ENCODE peak calls at places on chromosome 9, in ten cellular contexts. Z, N, Q, U, F, S, G, R, T and K are unnamed samples.

GRCh38 chr9:98637381-98637780 is 71.4 kb downstream of the GABBR2 start:
- DNase-seq in R (no peak), F (no peak), G (no peak), Z (no peak), T (no peak), U (no peak), N (no peak), S (no peak), Q (peak), K (peak)

GRCh38 chr9:93569775-93570174 is 6.6 kb upstream of the PHF2 start:
- DNase-seq in T (no peak), Q (no peak), U (no peak), Z (no peak), F (no peak), G (no peak), N (no peak), R (no peak), S (no peak), K (no peak)

GRCh38 chr9:16316406-16316805 is 554.1 kb downstream of the BNC2 start:
- DNase-seq in G (no peak), U (no peak), Q (no peak), S (no peak), Z (no peak), R (no peak), F (no peak), N (no peak), T (no peak), K (no peak)

GRCh38 chr9:116072046-116072445 is 81.5 kb upstream of the PAPPA start:
- DNase-seq in S (no peak), F (no peak), Z (no peak), T (no peak), Q (no peak), R (no peak), G (no peak), N (no peak), U (no peak), K (no peak)

GRCh38 chr9:113682297-113682771 is 193.8 kb upstream of the ZNF618 start:
- DNase-seq in T (peak), G (peak), U (peak), R (peak), N (peak), Q (peak), S (peak), Z (no peak), F (peak), K (peak)

GRCh38 chr9:125659954-125660353 is 47.1 kb downstream of the MAPKAP1 start:
- DNase-seq in Z (peak), G (peak), F (no peak), U (no peak), T (peak), N (no peak), S (no peak), R (peak), Q (peak), K (peak)

GRCh38 chr9:76438841-76439588 is 20.0 kb upstream of the GCNT1 start:
- DNase-seq in R (peak), U (no peak), Z (no peak), F (no peak), T (no peak), S (no peak), Q (peak), N (no peak), G (no peak), K (no peak)

GRCh38 chr9:78286946-78287388 is 10.0 kb upstream of the PSAT1 start:
- DNase-seq in Z (no peak), R (no peak), G (no peak), F (no peak), Q (no peak), S (no peak), N (no peak), T (no peak), U (no peak), K (no peak)

GRCh38 chr9:87725356-87725899 is 491 bp upstream of the CTSL start:
- DNase-seq in G (no peak), R (no peak), N (no peak), Z (no peak), S (peak), F (no peak), T (peak), Q (peak), U (no peak), K (no peak)

GRCh38 chr9:121910491-121911040 is 182.5 kb downstream of the TTLL11 start:
- DNase-seq in U (no peak), Z (no peak), N (no peak), Q (no peak), R (no peak), G (no peak), F (no peak), S (peak), T (no peak), K (no peak)

GRCh38 chr9:129972816-129973215 is 70.2 kb downstream of the FNBP1 start:
- DNase-seq in S (no peak), Z (no peak), R (no peak), T (no peak), N (no peak), F (no peak), Q (peak), G (no peak), U (no peak), K (no peak)

GRCh38 chr9:110148868-110149267 is 59.1 kb downstream of the C9orf152 start:
- DNase-seq in G (no peak), T (no peak), S (no peak), R (no peak), N (no peak), Z (no peak), F (no peak), U (no peak), Q (no peak), K (no peak)

GRCh38 chr9:34408173-34408572 is 31.5 kb upstream of the MYORG start:
- DNase-seq in F (no peak), T (no peak), U (no peak), Q (no peak), R (no peak), Z (no peak), S (no peak), G (no peak), N (no peak), K (no peak)

GRCh38 chr9:135081264-135081660 is 6.2 kb upstream of the OLFM1 start:
- DNase-seq in S (no peak), T (no peak), G (no peak), F (no peak), U (no peak), Z (no peak), R (no peak), Q (no peak), N (peak), K (no peak)

GRCh38 chr9:99140685-99141314 is 35.9 kb downstream of the TGFBR1 start:
- DNase-seq in S (peak), N (no peak), R (peak), T (peak), G (peak), Z (peak), F (peak), Q (peak), U (peak), K (peak)

DNA sequence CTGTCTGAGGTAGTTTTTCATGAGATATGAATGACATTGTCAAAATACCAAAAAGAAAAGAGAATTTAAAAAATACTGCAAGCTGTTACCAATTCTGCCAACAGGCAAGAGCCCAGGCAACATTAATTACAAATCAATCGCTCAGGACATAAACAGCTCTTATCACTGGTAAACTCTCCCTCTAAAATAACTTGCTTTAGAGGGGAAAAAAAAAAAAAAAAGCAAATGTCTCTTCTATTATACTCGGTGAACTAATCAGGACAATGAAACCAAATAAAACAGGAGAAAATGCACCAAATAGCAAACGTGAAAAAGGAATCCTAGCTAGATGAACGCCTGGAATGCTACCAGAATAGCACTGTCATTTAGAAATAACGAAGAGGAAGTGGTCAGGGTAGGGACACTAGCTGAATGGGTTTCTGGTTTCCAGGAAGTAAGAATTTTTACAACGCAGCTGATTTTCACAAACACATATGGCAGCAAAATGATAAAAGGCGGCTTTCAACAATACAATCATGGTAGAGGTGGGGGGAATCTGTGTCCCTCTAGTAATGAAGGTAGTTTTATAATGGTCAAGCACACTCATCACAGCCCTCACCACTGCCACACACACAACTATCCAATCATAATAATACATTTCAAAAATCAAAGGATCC is 94.9 kb downstream of the DENND1A start:
- DNase-seq in F (no peak), T (peak), Q (peak), Z (no peak), U (no peak), S (peak), R (peak), G (peak), N (no peak), K (peak)
- H3K4me3 ChIP-seq in F (no peak), T (peak), Q (peak), Z (no peak), U (no peak), S (peak), R (no peak), G (no peak), N (peak), K (peak)

GRCh38 chr9:26655166-26655565 is 237.4 kb downstream of the CAAP1 start:
- DNase-seq in F (no peak), S (no peak), Z (no peak), G (no peak), Q (no peak), N (no peak), T (no peak), U (no peak), R (no peak), K (no peak)

GRCh38 chr9:26650325-26650724 is 242.3 kb downstream of the CAAP1 start:
- DNase-seq in F (no peak), Z (no peak), R (no peak), S (no peak), U (no peak), G (no peak), Q (no peak), N (no peak), T (no peak), K (no peak)

GRCh38 chr9:26658476-26658875 is 234.1 kb downstream of the CAAP1 start:
- DNase-seq in G (no peak), F (no peak), U (no peak), R (no peak), S (no peak), Z (no peak), T (no peak), N (no peak), Q (no peak), K (no peak)

GRCh38 chr9:26657958-26658357 is 234.6 kb downstream of the CAAP1 start:
- DNase-seq in R (no peak), F (no peak), T (no peak), S (no peak), N (no peak), Z (no peak), G (no peak), U (no peak), Q (no peak), K (no peak)

DNA sequence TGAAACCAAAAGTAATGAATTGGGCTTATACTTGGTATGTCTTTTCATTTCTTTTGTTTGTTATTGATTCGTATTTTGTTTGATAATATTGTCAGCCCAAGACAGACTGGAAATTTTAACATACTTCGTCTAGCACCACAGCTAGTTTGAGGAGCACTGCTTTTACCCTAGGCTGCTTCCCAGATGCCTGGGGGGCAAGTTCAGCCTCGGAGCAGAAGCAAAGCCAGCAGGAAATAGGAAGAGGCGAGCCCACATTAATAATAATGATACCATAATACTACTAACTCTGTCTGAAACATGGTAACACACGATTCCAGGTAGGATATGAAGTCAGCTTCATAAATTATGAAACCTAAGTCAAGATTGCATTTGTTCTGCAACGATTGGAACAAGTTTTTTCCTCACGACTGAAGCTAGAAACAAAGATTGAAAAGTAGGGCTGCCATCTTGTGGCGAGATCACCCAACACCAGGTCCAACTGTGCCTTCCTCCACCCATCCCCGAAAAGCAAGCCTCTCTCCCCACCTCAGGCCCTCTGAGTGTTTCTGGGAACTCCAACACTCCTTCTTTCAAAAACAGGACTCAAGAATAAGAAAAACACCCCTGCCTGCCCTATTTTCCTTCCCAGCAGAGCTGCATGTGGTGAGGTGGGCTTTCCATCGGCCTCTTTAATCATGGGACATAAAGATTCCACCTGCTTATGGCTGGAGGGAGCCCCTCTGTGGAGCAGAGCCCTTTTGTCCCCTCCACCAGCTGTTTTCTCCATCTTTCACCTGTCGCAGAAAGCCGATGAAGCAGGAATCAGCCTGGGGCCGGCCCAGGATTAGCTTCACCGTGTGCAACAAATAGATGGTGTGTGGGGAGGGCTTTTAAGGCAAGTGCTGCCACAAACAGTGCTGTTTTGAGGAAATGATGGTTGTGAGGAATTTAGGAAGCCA is 236.3 kb downstream of the CAAP1 start:
- DNase-seq in T (peak), R (peak), Z (no peak), F (peak), S (no peak), N (no peak), Q (peak), G (peak), U (no peak), K (no peak)
- TF ChIP-seq CTCF in T (peak), R (peak), Z (peak), F (peak), S (peak), N (no peak), Q (peak), G (peak), U (no peak), K (peak)

GRCh38 chr9:37336150-37336549 is 86.3 kb upstream of the GRHPR start:
- DNase-seq in F (no peak), G (no peak), Q (no peak), R (no peak), U (no peak), S (no peak), N (no peak), Z (no peak), T (no peak), K (no peak)

GRCh38 chr9:37339945-37340344 is 82.6 kb upstream of the GRHPR start:
- DNase-seq in T (no peak), S (no peak), U (no peak), Q (no peak), N (no peak), R (no peak), G (no peak), F (no peak), Z (no peak), K (no peak)

GRCh38 chr9:37335238-37335637 is 87.3 kb upstream of the GRHPR start:
- DNase-seq in U (no peak), S (no peak), N (no peak), T (no peak), Q (no peak), Z (no peak), R (no peak), F (no peak), G (no peak), K (no peak)

GRCh38 chr9:37338218-37338617 is 84.3 kb upstream of the GRHPR start:
- DNase-seq in G (no peak), U (no peak), S (no peak), R (no peak), T (no peak), F (no peak), Z (no peak), N (no peak), Q (no peak), K (no peak)

DNA sequence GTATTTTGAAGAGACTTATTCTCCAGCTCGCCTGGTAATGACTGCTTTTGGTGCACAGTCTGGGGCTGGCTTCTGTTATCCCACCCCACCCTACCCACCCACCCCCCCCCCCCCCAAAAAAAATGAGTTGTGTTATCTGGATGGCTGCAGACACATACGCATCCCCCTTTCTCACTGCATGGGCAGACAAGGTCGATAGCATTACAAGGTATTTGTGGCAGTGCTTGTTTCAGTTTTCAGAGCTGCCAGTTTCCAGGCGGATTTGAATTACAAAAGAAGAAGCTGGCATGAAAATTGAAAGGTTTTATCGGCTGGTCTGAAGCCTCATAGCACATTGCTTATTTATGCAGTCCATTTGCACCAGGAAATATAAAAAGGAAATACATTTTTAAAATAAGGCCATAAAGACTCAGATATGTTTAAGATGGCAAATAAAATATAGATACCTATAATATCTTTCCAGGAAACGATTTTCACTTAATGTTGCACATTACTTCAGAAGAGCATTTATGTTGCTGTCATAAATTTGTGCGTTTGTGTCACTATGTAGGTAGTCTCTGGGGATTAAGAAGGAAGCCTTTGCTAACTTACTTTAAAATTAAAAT is 85.1 kb upstream of the GRHPR start:
- DNase-seq in U (no peak), T (no peak), Z (no peak), Q (no peak), F (no peak), R (peak), N (no peak), G (no peak), S (no peak), K (no peak)
- H3K4me3 ChIP-seq in U (no peak), T (no peak), Z (no peak), Q (no peak), F (no peak), R (peak), N (no peak), G (no peak), S (no peak), K (no peak)

DNA sequence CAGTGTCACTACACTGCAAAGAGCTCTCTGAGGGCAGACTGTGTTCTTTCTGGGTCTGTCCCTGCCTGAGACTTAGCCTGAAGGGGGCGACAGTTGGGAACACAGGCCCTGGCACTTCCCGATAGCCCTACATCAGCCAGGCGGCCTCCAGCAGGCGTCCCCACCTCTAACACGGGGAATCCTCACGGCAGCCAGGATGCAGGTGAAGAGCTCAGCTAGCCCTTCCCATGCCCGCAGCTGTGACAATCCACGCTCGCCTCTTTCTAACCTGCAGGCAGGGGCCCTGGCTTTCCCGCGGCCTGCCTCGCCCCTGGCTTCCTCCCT is 5.9 kb downstream of the MED22 start:
- DNase-seq in Z (no peak), U (no peak), G (no peak), S (no peak), T (no peak), R (no peak), F (no peak), Q (no peak), N (no peak), K (no peak)
- TF ChIP-seq CTCF in Z (no peak), U (no peak), G (peak), S (peak), T (peak), R (no peak), F (no peak), Q (peak), N (no peak), K (peak)

GRCh38 chr9:642014-642413 is 199.5 kb upstream of the DMRT1 start:
- DNase-seq in S (peak), Q (no peak), G (no peak), T (no peak), N (no peak), Z (no peak), U (no peak), R (no peak), F (no peak), K (no peak)

GRCh38 chr9:636931-637591 is 204.4 kb upstream of the DMRT1 start:
- DNase-seq in G (no peak), F (no peak), T (no peak), Z (no peak), R (no peak), S (no peak), N (no peak), Q (no peak), U (no peak), K (no peak)

DNA sequence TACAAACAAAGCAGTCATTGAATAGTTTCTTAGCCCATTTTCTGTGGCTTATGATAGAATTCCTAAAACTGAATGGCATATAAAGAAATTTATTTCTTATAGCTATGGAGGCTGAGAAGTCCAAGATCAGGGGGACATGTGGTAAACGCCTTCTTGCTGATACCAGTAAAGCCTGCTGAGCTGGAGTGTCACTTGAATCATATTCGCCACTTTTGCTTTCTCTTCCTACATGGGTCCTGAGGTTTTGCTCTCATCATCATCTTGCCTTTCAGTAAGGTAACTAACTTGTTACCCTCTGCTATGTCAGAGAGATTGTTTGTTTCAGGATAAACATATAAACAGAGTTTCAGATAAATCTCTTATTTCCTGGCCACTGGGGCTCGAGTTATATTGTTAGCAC is 203.3 kb upstream of the DMRT1 start:
- DNase-seq in S (no peak), F (no peak), T (no peak), R (peak), U (no peak), N (no peak), Q (no peak), G (no peak), Z (no peak), K (no peak)
- H3K4me3 ChIP-seq in S (no peak), F (no peak), T (no peak), R (no peak), U (no peak), N (no peak), Q (no peak), G (no peak), Z (no peak), K (no peak)

DNA sequence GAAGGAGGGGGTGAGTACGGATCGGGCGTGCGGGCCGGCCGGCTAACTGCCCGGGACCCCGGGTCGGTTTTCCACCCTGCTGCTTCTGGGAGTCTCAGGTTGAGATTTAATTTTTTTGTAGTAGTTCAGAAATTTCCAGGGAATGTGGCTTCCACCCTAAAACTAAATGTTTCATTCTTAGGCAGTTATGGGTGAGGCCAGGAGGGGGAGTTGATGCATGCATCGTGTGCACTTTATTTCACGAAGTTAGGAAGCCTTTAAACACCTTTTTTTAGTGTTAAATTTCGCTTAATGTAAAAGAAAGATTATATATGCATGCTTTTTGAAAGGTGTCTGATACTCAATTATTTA is 914 bp downstream of the CDK9 start:
- DNase-seq in Q (no peak), G (peak), T (peak), N (no peak), R (no peak), F (no peak), S (no peak), U (no peak), Z (no peak), K (no peak)
- TF ChIP-seq CTCF in Q (peak), G (peak), T (peak), N (peak), R (no peak), F (peak), S (peak), U (peak), Z (peak), K (peak)